ENCODE peak calls at places on chromosomes 2 and 18, in four cellular contexts. G, A, K and L are unnamed samples.

GRCh38 chr2:69716555-69717120 is 25.3 kb upstream of the ANXA4 start:
- DNase-seq in G (no peak), A (peak; percentile 71), K (no peak), L (no peak)

GRCh38 chr2:104872034-104872865 is 18.3 kb downstream of the POU3F3 start:
- DNase-seq in G (no peak), A (no peak), K (no peak), L (no peak)

GRCh38 chr2:44802409-44803099 is 138.9 kb upstream of the SIX3 start:
- DNase-seq in G (no peak), A (no peak), K (no peak), L (no peak)

GRCh38 chr2:172615862-172616261 is 60.0 kb downstream of the PDK1 start:
- DNase-seq in G (no peak), A (no peak), K (no peak), L (no peak)

GRCh38 chr2:171858397-171858958 is 35.6 kb downstream of the SLC25A12 start:
- DNase-seq in G (no peak), A (no peak), K (no peak), L (no peak)

GRCh38 chr2:148645925-148646559 is 1.5 kb downstream of the EPC2 start:
- DNase-seq in G (peak; percentile 79), A (peak; percentile 92), K (peak; percentile 60), L (peak; percentile 76)

GRCh38 chr2:7621018-7621814 is 704.0 kb downstream of the RNF144A start:
- DNase-seq in G (no peak), A (no peak), K (no peak), L (no peak)

GRCh38 chr18:62070306-62070705 is 116.5 kb downstream of the PIGN start:
- DNase-seq in G (no peak), A (peak; percentile 8), K (no peak), L (no peak)

GRCh38 chr2:168060956-168061750 is 186.2 kb downstream of the STK39 start:
- DNase-seq in G (no peak), A (peak; percentile 67), K (no peak), L (no peak)

GRCh38 chr2:158828378-158829136 is 33.4 kb downstream of the DAPL1 start:
- DNase-seq in G (peak; percentile 38), A (peak; percentile 11), K (no peak), L (no peak)

GRCh38 chr18:62778976-62779869 is 63.9 kb downstream of the PHLPP1 start:
- DNase-seq in G (no peak), A (no peak), K (no peak), L (no peak)

GRCh38 chr2:126381081-126381480 is 274.9 kb upstream of the GYPC start:
- DNase-seq in G (no peak), A (no peak), K (no peak), L (no peak)

GRCh38 chr2:10700078-10700803 is 10.5 kb upstream of the NOL10 start:
- DNase-seq in G (peak; percentile 86), A (peak; percentile 31), K (no peak), L (no peak)

GRCh38 chr2:102449370-102449974 is 23.6 kb upstream of the SLC9A4 start:
- DNase-seq in G (peak; percentile 6), A (peak; percentile 47), K (peak; percentile 28), L (no peak)

GRCh38 chr18:59049726-59050660 is 89.7 kb upstream of the SEC11C start:
- DNase-seq in G (no peak), A (no peak), K (no peak), L (no peak)

GRCh38 chr2:10813085-10813748 is 632 bp upstream of the PDIA6 start:
- DNase-seq in G (no peak), A (peak; percentile 36), K (no peak), L (no peak)

GRCh38 chr2:202687276-202687675 is 52.5 kb downstream of the FAM117B start:
- DNase-seq in G (no peak), A (peak; percentile 32), K (no peak), L (no peak)

GRCh38 chr2:120863173-120863545 is 127.5 kb downstream of the GLI2 start:
- DNase-seq in G (no peak), A (no peak), K (no peak), L (no peak)

GRCh38 chr2:1088941-1089340 is 138.3 kb downstream of the SNTG2 start:
- DNase-seq in G (no peak), A (no peak), K (no peak), L (no peak)

GRCh38 chr2:56682397-56682760 is 498.6 kb downstream of the CCDC85A start:
- DNase-seq in G (peak; percentile 8), A (no peak), K (no peak), L (no peak)

GRCh38 chr2:161424992-161425391 is 8.9 kb downstream of the TBR1 start:
- DNase-seq in G (no peak), A (no peak), K (no peak), L (no peak)

GRCh38 chr2:57278451-57278850 is 768.2 kb upstream of the VRK2 start:
- DNase-seq in G (no peak), A (no peak), K (no peak), L (no peak)

GRCh38 chr2:54569745-54570296 is 113.7 kb downstream of the SPTBN1 start:
- DNase-seq in G (no peak), A (no peak), K (no peak), L (no peak)

GRCh38 chr2:233832869-233833812 is 21.2 kb downstream of the HJURP start:
- DNase-seq in G (no peak), A (peak; percentile 73), K (peak; percentile 93), L (peak; percentile 9)
- TF ChIP-seq CTCF in G (peak; percentile 61), A (peak; percentile 50), K (peak; percentile 89), L (peak; percentile 67)

GRCh38 chr2:12728221-12728777 is 11.6 kb downstream of the TRIB2 start:
- DNase-seq in G (no peak), A (no peak), K (no peak), L (no peak)
- H3K4me3 ChIP-seq in G (no peak overlapping the region), A (no peak overlapping the region), K (no peak overlapping the region), L (no peak overlapping the region)

GRCh38 chr2:216453955-216454614 is 41.8 kb downstream of the SMARCAL1 start:
- DNase-seq in G (no peak), A (no peak), K (no peak), L (no peak)
- TF ChIP-seq CTCF in G (no peak), A (no peak), K (no peak), L (no peak)

GRCh38 chr2:231395188-231396057 is at the start of gene B3GNT7:
- DNase-seq in G (no peak), A (no peak), K (no peak), L (no peak)
- H3K4me3 ChIP-seq in G (peak within 1 kb of the TSS; percentile 39), A (peak within 1 kb of the TSS; percentile 15), K (peak within 1 kb of the TSS; percentile 73), L (peak within 1 kb of the TSS; percentile 35)

DNA sequence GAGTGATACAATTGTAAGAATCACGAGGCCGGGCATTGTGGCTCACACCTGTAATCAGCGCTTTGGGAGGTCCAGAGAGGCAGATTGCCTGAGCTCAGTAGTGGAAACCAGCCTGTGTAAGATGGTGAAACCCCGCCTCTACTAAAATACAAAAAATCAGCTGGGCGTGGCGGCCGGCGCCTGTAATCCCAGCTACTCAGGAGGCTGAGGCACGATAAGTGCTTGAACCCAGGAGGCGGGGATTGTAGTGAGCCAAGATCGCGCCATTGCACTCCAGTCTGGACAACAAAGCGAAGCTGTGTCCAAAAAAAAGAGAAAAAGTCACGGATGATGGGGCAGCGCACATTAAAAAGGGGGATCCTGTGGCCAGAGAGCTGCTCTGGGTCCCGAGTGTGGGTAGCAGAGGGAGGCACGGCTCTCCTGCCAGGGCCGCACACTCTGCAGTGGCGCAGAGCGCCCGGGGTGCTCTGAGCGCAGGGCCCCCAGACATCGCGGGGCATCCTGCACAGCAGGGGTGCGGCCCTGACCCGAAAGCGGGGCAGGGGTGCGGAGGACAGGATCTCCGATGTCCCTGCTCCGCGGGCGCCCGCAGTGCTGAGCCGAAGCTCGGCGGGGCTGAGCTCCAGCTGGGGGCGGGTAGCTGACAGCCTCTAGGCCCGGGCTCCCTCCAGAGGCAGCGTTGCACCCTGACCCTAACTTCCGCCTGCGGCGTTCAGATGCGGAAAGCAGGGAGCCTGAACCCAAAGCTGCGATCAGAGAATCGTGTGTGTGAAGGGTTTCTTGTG is 30.4 kb upstream of the RAB6D start:
- DNase-seq in G (no peak), A (no peak), K (no peak), L (no peak)
- TF ChIP-seq CTCF in G (no peak), A (no peak), K (no peak), L (no peak)

GRCh38 chr2:107688135-107688534 is 138.6 kb upstream of the RGPD4 start:
- DNase-seq in G (no peak), A (no peak), K (no peak), L (no peak)
- H3K4me3 ChIP-seq in G (no peak overlapping the region), A (no peak overlapping the region), K (no peak overlapping the region), L (no peak overlapping the region)

GRCh38 chr2:25129901-25130520 is 38.4 kb downstream of the POMC start:
- DNase-seq in G (no peak), A (no peak), K (no peak), L (no peak)
- TF ChIP-seq CTCF in G (no peak), A (no peak), K (no peak), L (peak; percentile 15)

DNA sequence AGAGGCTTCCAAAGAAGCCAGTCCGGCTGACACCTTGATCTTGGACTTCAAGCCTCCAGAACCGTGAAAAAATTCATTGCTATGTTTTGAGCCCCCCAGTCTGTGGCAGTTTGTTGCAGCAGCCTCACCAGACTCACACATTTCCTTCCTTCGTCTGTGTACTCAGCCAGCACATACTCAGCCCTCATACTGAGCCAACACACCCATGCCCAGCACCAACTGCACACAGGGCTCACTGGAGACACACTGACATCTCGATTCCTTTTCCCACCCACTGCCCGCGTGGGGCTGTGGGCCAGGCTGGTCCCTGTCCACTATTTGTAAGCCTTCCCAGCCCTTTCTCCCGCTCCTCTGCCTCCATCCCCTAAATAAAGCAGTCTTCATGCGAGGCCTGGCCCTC is 24.1 kb upstream of the NMUR1 start:
- DNase-seq in G (no peak), A (no peak), K (no peak), L (no peak)
- H3K4me3 ChIP-seq in G (no peak overlapping the region), A (peak overlapping the region; percentile 6), K (no peak overlapping the region), L (no peak overlapping the region)

GRCh38 chr2:113081458-113082210 is 13.9 kb downstream of the IL1F10 start:
- DNase-seq in G (no peak), A (no peak), K (no peak), L (no peak)

GRCh38 chr2:113083311-113083710 is 15.5 kb downstream of the IL1F10 start:
- DNase-seq in G (no peak), A (no peak), K (no peak), L (no peak)

GRCh38 chr2:113088173-113088992 is 20.6 kb downstream of the IL1F10 start:
- DNase-seq in G (no peak), A (no peak), K (no peak), L (no peak)

GRCh38 chr2:113085542-113085941 is 17.8 kb downstream of the IL1F10 start:
- DNase-seq in G (no peak), A (no peak), K (no peak), L (no peak)

GRCh38 chr2:113084249-113085000 is 16.7 kb downstream of the IL1F10 start:
- DNase-seq in G (no peak), A (no peak), K (no peak), L (no peak)
- TF ChIP-seq CTCF in G (peak; percentile 55), A (peak; percentile 29), K (peak; percentile 50), L (peak; percentile 55)